ENCODE peak calls at places on chromosomes 1 and 21, in four cellular contexts. X, P, Z and I are unnamed samples.

GRCh38 chr1:51541313-51542050 is 22.4 kb upstream of the EPS15 start:
- DNase-seq in X (no peak), P (no peak), Z (no peak), I (no peak)

GRCh38 chr1:53329183-53329544 is 1.3 kb upstream of the LRP8 start:
- DNase-seq in Z (no peak), P (peak; percentile 37), X (no peak), I (no peak)

GRCh38 chr1:21280011-21280471 is 10.2 kb downstream of the ECE1 start:
- DNase-seq in Z (no peak), X (no peak), P (no peak), I (no peak)

GRCh38 chr1:202090994-202091393 is 31.7 kb upstream of the GPR37L1 start:
- DNase-seq in X (no peak), Z (no peak), P (no peak), I (no peak)

GRCh38 chr1:205356424-205357151 is at the start of gene KLHDC8A:
- DNase-seq in X (no peak), Z (no peak), P (peak; percentile 78), I (peak; percentile 84)

GRCh38 chr1:43418858-43419257 is 29.2 kb downstream of the SZT2 start:
- DNase-seq in Z (no peak), X (no peak), P (no peak), I (no peak)

GRCh38 chr1:168560370-168560769 is 16.0 kb upstream of the XCL1 start:
- DNase-seq in Z (no peak), X (no peak), P (no peak), I (no peak)

GRCh38 chr1:19869929-19870328 is 12.3 kb upstream of the OTUD3 start:
- DNase-seq in Z (no peak), P (no peak), X (no peak), I (no peak)

GRCh38 chr1:160550572-160551034 is 27.5 kb upstream of the SLAMF6 start:
- DNase-seq in X (peak; percentile 36), P (no peak), Z (no peak), I (peak; percentile 25)

GRCh38 chr1:116359060-116359830 is 13.8 kb upstream of the ATP1A1 start:
- DNase-seq in X (no peak), Z (no peak), P (no peak), I (no peak)

GRCh38 chr1:32063261-32063681 is 9.5 kb upstream of the TMEM39B start:
- DNase-seq in X (no peak), P (no peak), Z (no peak), I (peak; percentile 38)

GRCh38 chr1:205319081-205320018 is 2.2 kb downstream of the NUAK2 start:
- DNase-seq in P (peak; percentile 76), X (no peak), Z (no peak), I (peak; percentile 35)

GRCh38 chr1:229535226-229535625 is 23.3 kb downstream of the ABCB10 start:
- DNase-seq in P (no peak), X (no peak), Z (no peak), I (no peak)

GRCh38 chr1:229526695-229527094 is 18.6 kb upstream of the NUP133 start:
- DNase-seq in P (no peak), Z (no peak), X (no peak), I (no peak)

GRCh38 chr1:229531326-229531725 is 23.2 kb upstream of the NUP133 start:
- DNase-seq in P (no peak), Z (no peak), X (no peak), I (no peak)

GRCh38 chr1:229529639-229530038 is 21.5 kb upstream of the NUP133 start:
- DNase-seq in Z (no peak), X (no peak), P (no peak), I (no peak)
- H3K9me3 ChIP-seq in Z (no peaks in the 10 kb centered on the region), X (no peaks in the 10 kb centered on the region), P (no peaks in the 10 kb centered on the region), I (no peaks in the 10 kb centered on the region)

DNA sequence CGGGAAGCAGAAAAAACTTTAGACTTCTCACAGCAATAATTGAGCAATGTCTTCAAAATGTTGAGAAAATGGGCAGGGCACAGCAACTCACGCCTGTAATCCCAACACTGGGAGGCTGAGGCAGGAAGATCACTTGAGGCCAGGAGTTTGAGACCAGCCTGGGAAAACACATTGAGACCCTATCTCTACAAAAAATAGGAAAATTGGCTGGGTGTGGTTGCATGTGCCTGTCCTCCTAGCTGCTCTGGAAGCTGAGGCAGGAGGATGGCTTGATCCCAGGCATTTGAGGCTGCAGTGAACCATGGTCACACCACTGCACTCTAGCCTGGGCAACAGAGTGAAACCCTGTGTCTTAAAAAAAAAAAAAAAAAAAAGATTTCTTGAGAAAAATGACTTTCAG is 7.8 kb upstream of the ZFP69 start:
- DNase-seq in X (no peak), P (no peak), Z (no peak), I (no peak)
- H3K9me3 ChIP-seq in X (peaks cover 62% of the 10 kb centered on the region), P (no peaks in the 10 kb centered on the region), Z (peaks cover 87% of the 10 kb centered on the region), I (peaks cover 21% of the 10 kb centered on the region)

DNA sequence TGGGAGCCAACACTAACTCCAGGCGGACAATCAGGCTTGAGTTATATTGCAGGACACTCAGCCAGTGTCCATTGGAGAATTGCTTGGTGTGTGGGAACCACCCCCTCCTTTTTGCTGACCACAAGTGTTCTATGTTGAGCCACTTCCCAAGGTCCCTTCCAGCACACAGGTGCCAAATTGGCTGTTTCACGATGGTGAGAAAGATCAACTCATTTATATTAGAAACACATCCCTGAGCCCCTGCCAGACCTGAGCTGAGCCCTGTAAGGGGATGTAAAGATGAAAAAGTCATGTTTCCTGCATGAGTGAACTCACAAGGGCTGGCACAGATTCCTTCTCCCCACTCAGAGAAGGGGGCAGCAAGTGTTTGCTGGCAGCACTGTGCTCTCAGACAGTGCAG is 96.5 kb downstream of the KCNN3 start:
- DNase-seq in P (no peak), Z (no peak), X (no peak), I (no peak)
- H3K9me3 ChIP-seq in P (no peaks in the 10 kb centered on the region), Z (peaks cover 22% of the 10 kb centered on the region), X (no peaks in the 10 kb centered on the region), I (no peaks in the 10 kb centered on the region)

GRCh38 chr21:45584786-45585185 is 42.5 kb upstream of the SLC19A1 start:
- DNase-seq in P (no peak), Z (no peak), X (no peak), I (no peak)

GRCh38 chr21:45582128-45582527 is 39.9 kb upstream of the SLC19A1 start:
- DNase-seq in X (no peak), Z (no peak), P (no peak), I (no peak)

GRCh38 chr21:45581322-45581712 is 39.1 kb upstream of the SLC19A1 start:
- DNase-seq in Z (no peak), P (no peak), X (no peak), I (no peak)

GRCh38 chr21:45586289-45586858 is 44.1 kb upstream of the SLC19A1 start:
- DNase-seq in P (no peak), Z (no peak), X (no peak), I (no peak)

GRCh38 chr21:45583831-45584509 is 41.7 kb upstream of the SLC19A1 start:
- DNase-seq in Z (no peak), P (no peak), X (no peak), I (no peak)
- H3K9me3 ChIP-seq in Z (peaks cover 69% of the 10 kb centered on the region), P (no peaks in the 10 kb centered on the region), X (peaks cover 9% of the 10 kb centered on the region), I (peaks cover 5% of the 10 kb centered on the region)

DNA sequence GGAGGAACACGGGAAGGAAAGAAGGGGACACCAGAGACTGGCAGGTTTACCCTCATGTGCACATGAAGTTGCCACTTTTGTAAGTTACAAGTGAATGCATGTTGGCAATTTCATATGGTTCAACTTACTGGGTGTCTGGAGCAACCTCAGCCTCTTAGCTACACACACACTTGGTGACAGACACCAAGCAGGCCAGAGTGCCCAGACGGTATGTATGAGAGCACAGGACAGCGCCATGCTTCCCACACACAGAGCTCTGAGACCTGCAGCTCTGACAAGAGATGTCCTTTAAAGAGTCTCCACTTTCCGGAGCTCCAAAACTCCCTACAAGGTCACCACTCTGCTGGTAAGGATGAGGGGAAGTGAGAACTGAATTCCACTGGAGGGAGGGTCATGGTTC is 1.9 kb upstream of the TRABD2B start:
- DNase-seq in Z (no peak), X (no peak), P (no peak), I (no peak)
- H3K9me3 ChIP-seq in Z (no peaks in the 10 kb centered on the region), X (no peaks in the 10 kb centered on the region), P (no peaks in the 10 kb centered on the region), I (no peaks in the 10 kb centered on the region)

GRCh38 chr1:3040004-3040403 is 18.7 kb downstream of the ACTRT2 start:
- DNase-seq in X (no peak), Z (no peak), P (no peak), I (no peak)
- H3K9me3 ChIP-seq in X (no peaks in the 10 kb centered on the region), Z (no peaks in the 10 kb centered on the region), P (no peaks in the 10 kb centered on the region), I (no peaks in the 10 kb centered on the region)

GRCh38 chr1:152566681-152567080 is at the start of gene LCE3E:
- DNase-seq in P (no peak), X (no peak), Z (no peak), I (no peak)
- H3K9me3 ChIP-seq in P (no peaks in the 10 kb centered on the region), X (no peaks in the 10 kb centered on the region), Z (peaks cover 18% of the 10 kb centered on the region), I (no peaks in the 10 kb centered on the region)

DNA sequence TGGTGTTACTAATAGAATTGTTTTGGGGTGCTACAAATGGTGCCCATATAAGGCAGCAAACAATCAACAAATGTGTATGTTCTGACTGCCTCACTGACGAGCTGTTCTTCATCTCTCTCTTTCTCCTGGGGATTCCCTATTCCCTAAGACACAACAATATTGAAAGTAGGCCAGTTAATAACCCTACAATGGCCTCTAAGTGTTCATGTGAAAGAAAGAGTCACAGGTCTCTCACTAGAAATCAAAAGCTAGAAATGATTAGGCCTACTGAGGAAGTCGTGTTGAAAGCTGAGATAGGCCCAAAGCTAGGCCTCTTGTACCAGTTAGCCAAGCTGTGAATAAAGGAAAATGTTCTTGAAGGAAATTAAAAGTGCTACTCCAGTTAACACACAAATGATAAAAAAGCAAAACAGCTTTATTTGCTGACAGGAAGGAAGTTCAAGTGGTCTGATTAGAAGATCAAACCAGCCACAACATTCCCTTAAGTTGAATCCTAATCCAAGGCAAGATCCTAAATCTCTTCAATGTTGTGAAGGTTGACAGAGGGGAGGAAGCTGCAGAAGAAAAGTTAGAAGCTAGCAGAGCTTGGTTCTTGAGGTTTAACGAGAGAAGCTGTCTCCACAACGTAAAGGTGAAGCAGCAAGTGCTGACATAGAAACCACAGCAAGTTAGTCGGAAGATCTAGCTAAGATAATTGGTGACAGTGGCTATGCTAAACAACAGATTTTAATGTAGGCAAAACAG is 26.3 kb downstream of the ATP2B4 start:
- DNase-seq in Z (no peak), X (peak; percentile 49), P (no peak), I (no peak)
- H3K9me3 ChIP-seq in Z (no peaks in the 10 kb centered on the region), X (no peaks in the 10 kb centered on the region), P (no peaks in the 10 kb centered on the region), I (no peaks in the 10 kb centered on the region)